ENCODE peak calls at places on chromosomes 12 and 14, in five cellular contexts. Z is foreskin fibroblast, R is A549, K is astrocyte of the spinal cord, G is cardiac muscle cell. D is an unnamed sample.

GRCh38 chr12:104669057-104669770 is 212.5 kb downstream of the CHST11 start:
- DNase-seq in Z (no peak), R (peak), K (peak), G (peak), D (no peak)

GRCh38 chr14:68563256-68564131 is 229.4 kb downstream of the ZFP36L1 start:
- DNase-seq in Z (no peak), R (no peak), K (no peak), G (peak), D (no peak)

GRCh38 chr12:71558445-71558844 is 105.2 kb downstream of the ZFC3H1 start:
- DNase-seq in Z (no peak), R (no peak), K (no peak), G (peak), D (no peak)

GRCh38 chr12:116687888-116688287 is 50.0 kb downstream of the SPRING1 start:
- DNase-seq in Z (no peak), R (peak), K (no peak), G (peak), D (no peak)

GRCh38 chr12:113088971-113089756 is 32.6 kb downstream of the DTX1 start:
- DNase-seq in Z (no peak), R (no peak), K (no peak), G (no peak), D (no peak)

GRCh38 chr14:105919458-105920150 is 393.2 kb downstream of the TMEM121 start:
- DNase-seq in Z (no peak), R (no peak), K (no peak), G (no peak), D (no peak)

GRCh38 chr12:71312767-71313375 is 126.7 kb upstream of the LGR5 start:
- DNase-seq in Z (no peak), R (no peak), K (peak), G (peak), D (no peak)

GRCh38 chr14:75282166-75282547 is 3.5 kb downstream of the FOS start:
- DNase-seq in Z (no peak), R (no peak), K (peak), G (peak), D (no peak)

DNA sequence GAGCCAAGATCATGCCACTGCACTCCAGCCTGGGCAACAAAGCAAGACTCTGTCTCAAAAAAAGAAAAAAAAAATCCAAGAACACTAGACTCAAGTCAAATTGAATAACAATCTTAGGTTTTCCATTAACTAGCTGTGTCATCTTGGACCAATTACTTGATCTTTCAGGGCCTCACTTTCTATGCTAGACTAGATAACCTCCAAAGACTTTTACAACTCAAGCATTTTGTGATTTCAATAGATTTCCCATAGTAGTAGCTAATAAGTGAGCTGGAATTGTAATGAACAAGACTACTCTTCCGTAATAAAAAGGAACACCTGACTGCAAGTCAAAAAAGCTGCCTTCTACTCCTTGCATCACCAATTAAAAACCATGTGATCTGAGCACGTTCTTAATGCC is 127.0 kb upstream of the SSTR1 start:
- DNase-seq in Z (no peak), R (no peak), K (no peak), G (no peak), D (no peak)
- H3K4me3 ChIP-seq in Z (no peak), R (no peak), K (no peak), G (no peak), D (no peak)

GRCh38 chr12:39378346-39378745 is 64.6 kb downstream of the KIF21A start:
- DNase-seq in Z (no peak), R (no peak), K (no peak), G (peak), D (no peak)

GRCh38 chr12:39372929-39373328 is 70.0 kb downstream of the KIF21A start:
- DNase-seq in Z (no peak), R (no peak), K (peak), G (peak), D (no peak)

GRCh38 chr12:39372204-39372925 is 70.6 kb downstream of the KIF21A start:
- DNase-seq in Z (no peak), R (no peak), K (no peak), G (no peak), D (no peak)

GRCh38 chr12:39380090-39380489 is 62.8 kb downstream of the KIF21A start:
- DNase-seq in Z (no peak), R (no peak), K (no peak), G (no peak), D (no peak)

DNA sequence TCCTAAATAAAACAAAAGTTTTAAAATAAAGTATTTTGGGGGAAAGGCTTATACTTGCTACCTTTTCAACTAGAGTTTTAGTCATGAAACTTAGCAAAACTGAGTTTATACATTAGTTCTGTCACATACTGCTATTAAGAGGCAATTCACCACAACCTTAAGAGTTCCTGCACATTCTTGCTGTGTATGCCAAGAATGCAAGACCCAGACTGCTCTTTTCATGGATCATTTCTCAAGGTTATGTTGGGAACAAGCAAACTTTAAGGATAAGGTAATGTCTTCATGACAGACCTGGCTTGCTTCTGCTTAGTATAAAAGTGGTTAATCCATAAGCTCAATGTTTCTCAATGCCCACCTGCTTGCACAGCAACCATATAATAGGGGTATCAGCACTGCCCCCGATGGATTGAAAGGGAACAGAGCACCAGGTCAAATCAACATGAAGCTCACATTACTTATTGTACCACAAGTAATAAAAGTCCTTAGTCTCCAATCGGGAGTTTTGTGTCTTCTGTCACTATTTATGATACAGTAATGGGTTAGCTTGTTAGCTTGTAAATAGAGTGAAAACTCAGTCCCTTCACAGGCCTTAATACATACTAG is 67.6 kb downstream of the KIF21A start:
- DNase-seq in Z (no peak), R (no peak), K (peak), G (no peak), D (no peak)
- TF ChIP-seq CTCF in Z (no peak), R (no peak), K (peak), G (no peak), D (peak)

GRCh38 chr12:62192486-62193250 is 67.5 kb upstream of the USP15 start:
- DNase-seq in Z (peak), R (peak), K (peak), G (peak), D (peak)

GRCh38 chr12:62194031-62194430 is 66.2 kb upstream of the USP15 start:
- DNase-seq in Z (no peak), R (no peak), K (no peak), G (peak), D (no peak)

GRCh38 chr12:62190081-62190480 is 70.1 kb upstream of the USP15 start:
- DNase-seq in Z (no peak), R (no peak), K (no peak), G (no peak), D (no peak)

GRCh38 chr12:62190921-62191746 is 69.1 kb upstream of the USP15 start:
- DNase-seq in Z (no peak), R (no peak), K (peak), G (no peak), D (no peak)

DNA sequence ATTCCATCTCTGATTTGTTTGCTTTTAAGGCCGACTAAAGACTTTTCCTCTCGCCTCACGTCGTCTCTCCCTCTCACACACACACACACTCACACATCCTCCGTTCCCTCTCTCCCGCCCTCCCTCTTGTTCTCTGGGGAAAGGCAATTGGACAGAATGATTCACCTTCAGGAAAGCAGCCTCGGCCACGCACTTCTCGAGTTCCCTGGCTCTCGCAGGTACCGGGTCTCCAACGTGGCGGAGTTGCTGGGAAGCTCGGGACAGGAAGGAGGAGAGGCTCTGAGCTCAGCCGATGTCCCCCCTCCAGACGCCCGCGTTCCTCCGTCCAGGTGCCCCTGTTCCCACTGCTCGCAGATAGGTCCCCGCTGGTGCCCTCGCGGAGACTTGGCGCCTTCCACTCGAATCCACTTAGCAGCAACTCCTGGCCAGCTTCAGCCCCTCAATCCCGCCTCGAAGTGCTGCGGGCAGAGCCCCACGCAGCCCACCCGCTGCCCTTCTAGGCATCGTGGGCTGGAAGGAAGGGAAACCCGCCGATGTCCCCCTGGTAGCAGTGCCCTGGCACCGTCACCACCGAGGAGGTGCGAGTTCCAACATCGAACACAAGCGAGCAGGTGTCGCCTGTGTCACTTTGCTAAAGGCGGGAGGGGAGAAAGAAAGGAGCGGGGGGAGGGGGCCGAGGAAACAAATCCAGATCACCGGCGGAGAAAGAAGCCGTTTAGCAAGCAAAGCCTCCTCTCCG is 68.3 kb upstream of the USP15 start:
- DNase-seq in Z (peak), R (peak), K (no peak), G (peak), D (no peak)
- H3K4me3 ChIP-seq in Z (peak), R (peak), K (peak), G (peak), D (peak)

DNA sequence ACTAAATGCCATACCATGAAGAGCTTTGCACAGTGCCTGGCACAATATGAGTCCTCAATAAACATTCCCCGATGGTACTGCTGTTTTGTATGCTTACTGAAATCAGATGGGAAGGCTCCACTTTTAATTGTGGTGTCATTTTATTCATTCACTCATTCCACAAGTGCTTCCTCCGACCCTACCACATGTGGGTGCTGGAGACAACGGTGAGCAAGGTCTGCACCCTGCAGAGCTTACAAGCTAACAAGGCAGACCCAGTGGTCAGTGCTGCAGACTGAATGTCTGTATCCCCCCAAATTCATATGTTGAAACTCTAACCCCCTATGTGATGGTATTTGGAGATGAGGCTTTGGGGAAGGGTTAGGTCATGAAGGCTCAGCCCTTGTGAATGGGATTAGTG is 48.3 kb downstream of the RFX4 start:
- DNase-seq in Z (no peak), R (no peak), K (no peak), G (no peak), D (no peak)
- TF ChIP-seq CTCF in Z (no peak), R (no peak), K (no peak), G (no peak), D (no peak)